ENCODE peak calls at places on chromosomes 1 and 21, in eight cellular contexts. I, C, P, W, M, U, Z and S are unnamed samples.

GRCh38 chr21:14270631-14271030 is 54.7 kb downstream of the RBM11 start:
- DNase-seq in I (no peak), C (no peak), P (no peak), W (no peak), M (no peak), U (no peak), Z (no peak), S (no peak)

GRCh38 chr1:213727853-213728592 is 259.8 kb upstream of the PROX1 start:
- DNase-seq in I (no peak), C (no peak), P (no peak), W (no peak), M (no peak), U (no peak), Z (no peak), S (no peak)

GRCh38 chr1:194024659-194025058 is 838.2 kb upstream of the B3GALT2 start:
- DNase-seq in I (no peak), C (no peak), P (peak), W (no peak), M (no peak), U (no peak), Z (no peak), S (no peak)

GRCh38 chr1:22903113-22903512 is 69.6 kb downstream of the LACTBL1 start:
- DNase-seq in I (peak), C (no peak), P (peak), W (no peak), M (no peak), U (no peak), Z (no peak), S (no peak)

GRCh38 chr1:184567016-184567415 is 180.2 kb downstream of the C1orf21 start:
- DNase-seq in I (no peak), C (no peak), P (no peak), W (no peak), M (peak), U (no peak), Z (no peak), S (no peak)

GRCh38 chr1:38624341-38625039 is 235.1 kb downstream of the RRAGC start:
- DNase-seq in I (no peak), C (no peak), P (no peak), W (no peak), M (no peak), U (no peak), Z (no peak), S (no peak)

GRCh38 chr21:33300701-33301631 is 23.8 kb upstream of the IFNAR1 start:
- DNase-seq in I (no peak), C (no peak), P (no peak), W (peak), M (no peak), U (no peak), Z (no peak), S (peak)

GRCh38 chr1:7596126-7596755 is 174.9 kb upstream of the VAMP3 start:
- DNase-seq in I (no peak), C (no peak), P (no peak), W (no peak), M (no peak), U (no peak), Z (peak), S (peak)

GRCh38 chr1:207998691-207999090 is 87.8 kb upstream of the CD34 start:
- DNase-seq in I (no peak), C (no peak), P (no peak), W (no peak), M (peak), U (no peak), Z (no peak), S (no peak)

GRCh38 chr1:15400627-15401026 is 9.1 kb upstream of the EFHD2 start:
- DNase-seq in I (no peak), C (no peak), P (no peak), W (no peak), M (no peak), U (no peak), Z (no peak), S (no peak)

GRCh38 chr21:32794643-32795042 is 23.1 kb upstream of the PAXBP1 start:
- DNase-seq in I (no peak), C (no peak), P (no peak), W (no peak), M (no peak), U (no peak), Z (no peak), S (no peak)

GRCh38 chr21:27648560-27648959 is 681.7 kb upstream of the ADAMTS5 start:
- DNase-seq in I (peak), C (no peak), P (peak), W (no peak), M (no peak), U (no peak), Z (no peak), S (no peak)

GRCh38 chr1:219938706-219939105 is 10.3 kb upstream of the SLC30A10 start:
- DNase-seq in I (no peak), C (no peak), P (peak), W (no peak), M (no peak), U (no peak), Z (no peak), S (no peak)

GRCh38 chr1:65812065-65812464 is 19.4 kb downstream of the PDE4B start:
- DNase-seq in I (peak), C (peak), P (peak), W (no peak), M (peak), U (peak), Z (peak), S (peak)

GRCh38 chr1:113433177-113433576 is 42.9 kb downstream of the MAGI3 start:
- DNase-seq in I (no peak), C (no peak), P (peak), W (no peak), M (no peak), U (no peak), Z (no peak), S (no peak)

GRCh38 chr1:236259043-236259442 is 22.7 kb downstream of the ERO1B start:
- DNase-seq in I (no peak), C (no peak), P (no peak), W (no peak), M (no peak), U (no peak), Z (no peak), S (no peak)

GRCh38 chr1:164770149-164770529 is 211.2 kb downstream of the PBX1 start:
- DNase-seq in I (no peak), C (no peak), P (no peak), W (no peak), M (no peak), U (no peak), Z (no peak), S (no peak)

GRCh38 chr1:114040273-114041043 is 61.2 kb downstream of the OLFML3 start:
- DNase-seq in I (no peak), C (no peak), P (peak), W (no peak), M (no peak), U (no peak), Z (peak), S (no peak)

GRCh38 chr1:214840366-214840765 is 237.4 kb downstream of the CENPF start:
- DNase-seq in I (no peak), C (no peak), P (peak), W (no peak), M (no peak), U (no peak), Z (no peak), S (no peak)

GRCh38 chr1:168482106-168482505 is 61.7 kb downstream of the XCL2 start:
- DNase-seq in I (no peak), C (no peak), P (peak), W (peak), M (peak), U (no peak), Z (no peak), S (no peak)

GRCh38 chr1:94296018-94296417 is 58.6 kb upstream of the ARHGAP29 start:
- DNase-seq in I (no peak), C (no peak), P (peak), W (no peak), M (no peak), U (no peak), Z (peak), S (no peak)

GRCh38 chr1:59498640-59499039 is 201.7 kb downstream of the FGGY start:
- DNase-seq in I (no peak), C (no peak), P (peak), W (no peak), M (no peak), U (no peak), Z (no peak), S (no peak)

GRCh38 chr1:193456883-193457282 is 270.5 kb upstream of the B3GALT2 start:
- DNase-seq in I (no peak), C (no peak), P (peak), W (no peak), M (no peak), U (no peak), Z (no peak), S (no peak)

GRCh38 chr1:183697814-183698590 is 44.9 kb upstream of the APOBEC4 start:
- DNase-seq in I (no peak), C (no peak), P (no peak), W (no peak), M (no peak), U (peak), Z (no peak), S (no peak)

GRCh38 chr1:67832737-67833594 is at the start of gene GNG12:
- DNase-seq in I (peak), C (peak), P (peak), W (peak), M (peak), U (peak), Z (peak), S (peak)

GRCh38 chr21:39003982-39004775 is 179.1 kb downstream of the PSMG1 start:
- DNase-seq in I (peak), C (no peak), P (no peak), W (no peak), M (no peak), U (peak), Z (no peak), S (no peak)

GRCh38 chr1:2817784-2818564 is 16.5 kb upstream of the TTC34 start:
- DNase-seq in I (no peak), C (no peak), P (no peak), W (no peak), M (no peak), U (no peak), Z (no peak), S (no peak)

GRCh38 chr1:64934115-64934880 is 32.1 kb downstream of the JAK1 start:
- DNase-seq in I (peak), C (no peak), P (peak), W (no peak), M (no peak), U (no peak), Z (peak), S (no peak)

GRCh38 chr1:55039342-55040082 is at the start of gene PCSK9:
- DNase-seq in I (peak), C (no peak), P (peak), W (no peak), M (peak), U (no peak), Z (no peak), S (peak)